ENCODE peak calls at places on chromosomes 3 and 15, in nine cellular contexts. V is CD4-positive, alpha-beta memory T cell; L is neuronal stem cell; R is pancreas; Q is mucosa of descending colon; X is lower lobe of right lung; O is endothelial cell of umbilical vein; Z is CD8-positive, alpha-beta memory T cell; B is psoas muscle. G is an unnamed sample.
A peak's percentile ranks its signal among the peaks of the same experiment; 100 is the strongest.

GRCh38 chr3:113097821-113098516 is 107.2 kb downstream of the GTPBP8 start:
- DNase-seq in V (no peak), L (no peak), R (no peak), Q (no peak), X (no peak), O (no peak), Z (no peak), B (no peak), G (no peak)

GRCh38 chr15:41634072-41634628 is 26.1 kb upstream of the MGA start:
- DNase-seq in V (no peak), L (no peak), R (no peak), Q (no peak), X (no peak), O (no peak), Z (no peak), B (no peak), G (no peak)

GRCh38 chr15:89165677-89166076 is 55.7 kb downstream of the RLBP1 start:
- DNase-seq in V (no peak), L (no peak), R (no peak), Q (no peak), X (no peak), O (peak; percentile 48), Z (no peak), B (no peak), G (no peak)

GRCh38 chr3:79490165-79491028 is 277.4 kb downstream of the ROBO1 start:
- DNase-seq in V (no peak), L (peak; percentile 3), R (peak; percentile 75), Q (peak; percentile 23), X (peak; percentile 52), O (peak; percentile 48), Z (no peak), B (peak; percentile 30), G (no peak)

GRCh38 chr3:42843730-42844713 is 31.7 kb downstream of the CYP8B1 start:
- DNase-seq in V (no peak), L (no peak), R (peak; percentile 28), Q (no peak), X (no peak), O (no peak), Z (no peak), B (no peak), G (no peak)

GRCh38 chr3:138317687-138318086 is 12.0 kb downstream of the NME9 start:
- DNase-seq in V (no peak), L (no peak), R (no peak), Q (no peak), X (no peak), O (no peak), Z (no peak), B (peak; percentile 41), G (no peak)

GRCh38 chr3:136343873-136344281 is 93.7 kb downstream of the PCCB start:
- DNase-seq in V (no peak), L (no peak), R (peak; percentile 84), Q (peak; percentile 88), X (peak; percentile 81), O (peak; percentile 91), Z (no peak), B (peak; percentile 90), G (no peak)

GRCh38 chr3:134232146-134232545 is 18.5 kb downstream of the RYK start:
- DNase-seq in V (no peak), L (no peak), R (no peak), Q (no peak), X (no peak), O (no peak), Z (no peak), B (no peak), G (no peak)

GRCh38 chr15:44718927-44719292 is 7.6 kb downstream of the B2M start:
- DNase-seq in V (no peak), L (no peak), R (no peak), Q (no peak), X (no peak), O (no peak), Z (no peak), B (no peak), G (no peak)

GRCh38 chr3:65402597-65402996 is 636.1 kb downstream of the MAGI1 start:
- DNase-seq in V (no peak), L (no peak), R (no peak), Q (no peak), X (no peak), O (no peak), Z (no peak), B (peak; percentile 61), G (no peak)

GRCh38 chr3:56989434-56990294 is 70.8 kb upstream of the SPATA12 start:
- DNase-seq in V (no peak), L (no peak), R (no peak), Q (peak; percentile 35), X (no peak), O (no peak), Z (no peak), B (peak; percentile 52), G (no peak)

GRCh38 chr15:100338971-100339444 is 2.8 kb downstream of the ADAMTS17 start:
- DNase-seq in V (peak; percentile 73), L (peak; percentile 53), R (peak; percentile 62), Q (peak; percentile 65), X (no peak), O (peak; percentile 24), Z (peak; percentile 46), B (peak; percentile 49), G (no peak)

GRCh38 chr15:89781055-89781454 is 4.9 kb downstream of the MESP2 start:
- DNase-seq in V (no peak), L (no peak), R (no peak), Q (peak; percentile 77), X (no peak), O (no peak), Z (no peak), B (no peak), G (no peak)

GRCh38 chr15:90376789-90377188 is 11.3 kb upstream of the IQGAP1 start:
- DNase-seq in V (peak; percentile 80), L (no peak), R (no peak), Q (no peak), X (no peak), O (peak; percentile 72), Z (peak; percentile 60), B (no peak), G (no peak)

GRCh38 chr3:53850895-53851294 is 4.5 kb downstream of the IL17RB start:
- DNase-seq in V (no peak), L (no peak), R (peak; percentile 73), Q (no peak), X (no peak), O (peak; percentile 9), Z (no peak), B (no peak), G (no peak)

GRCh38 chr3:84724877-84725276 is 233.9 kb upstream of the CADM2 start:
- DNase-seq in V (no peak), L (no peak), R (no peak), Q (no peak), X (no peak), O (no peak), Z (no peak), B (no peak), G (no peak)

DNA sequence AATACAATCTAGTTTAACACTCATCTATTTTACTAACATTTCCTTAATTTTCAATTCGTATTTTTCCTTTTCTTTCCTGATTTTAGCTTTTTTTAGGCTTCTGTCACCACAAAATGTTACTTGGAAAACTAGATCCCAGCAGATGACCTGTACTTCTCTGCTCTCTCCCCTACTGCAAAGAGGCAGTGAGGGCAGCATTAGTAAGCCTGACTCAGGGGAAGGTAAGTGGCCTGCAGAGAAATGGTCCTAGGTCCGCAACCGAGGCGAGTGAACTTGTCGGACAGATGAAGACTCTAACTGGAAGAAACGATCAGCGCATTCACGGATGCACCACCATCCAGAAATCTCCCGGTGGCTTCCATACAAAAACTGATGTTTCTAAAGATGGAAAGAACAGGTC is 20.4 kb downstream of the TMEM43 start:
- DNase-seq in V (no peak), L (no peak), R (no peak), Q (no peak), X (no peak), O (peak; percentile 57), Z (no peak), B (no peak), G (no peak)
- H3K4me1 ChIP-seq in V (peaks cover 60% of the 10 kb centered on the region), L (peaks cover 7% of the 10 kb centered on the region), R (peaks cover 13% of the 10 kb centered on the region), Q (peaks cover 11% of the 10 kb centered on the region), X (peaks cover 58% of the 10 kb centered on the region), O (peaks cover 41% of the 10 kb centered on the region), Z (peaks cover 54% of the 10 kb centered on the region), B (peaks cover 33% of the 10 kb centered on the region), G (peaks cover 16% of the 10 kb centered on the region)

DNA sequence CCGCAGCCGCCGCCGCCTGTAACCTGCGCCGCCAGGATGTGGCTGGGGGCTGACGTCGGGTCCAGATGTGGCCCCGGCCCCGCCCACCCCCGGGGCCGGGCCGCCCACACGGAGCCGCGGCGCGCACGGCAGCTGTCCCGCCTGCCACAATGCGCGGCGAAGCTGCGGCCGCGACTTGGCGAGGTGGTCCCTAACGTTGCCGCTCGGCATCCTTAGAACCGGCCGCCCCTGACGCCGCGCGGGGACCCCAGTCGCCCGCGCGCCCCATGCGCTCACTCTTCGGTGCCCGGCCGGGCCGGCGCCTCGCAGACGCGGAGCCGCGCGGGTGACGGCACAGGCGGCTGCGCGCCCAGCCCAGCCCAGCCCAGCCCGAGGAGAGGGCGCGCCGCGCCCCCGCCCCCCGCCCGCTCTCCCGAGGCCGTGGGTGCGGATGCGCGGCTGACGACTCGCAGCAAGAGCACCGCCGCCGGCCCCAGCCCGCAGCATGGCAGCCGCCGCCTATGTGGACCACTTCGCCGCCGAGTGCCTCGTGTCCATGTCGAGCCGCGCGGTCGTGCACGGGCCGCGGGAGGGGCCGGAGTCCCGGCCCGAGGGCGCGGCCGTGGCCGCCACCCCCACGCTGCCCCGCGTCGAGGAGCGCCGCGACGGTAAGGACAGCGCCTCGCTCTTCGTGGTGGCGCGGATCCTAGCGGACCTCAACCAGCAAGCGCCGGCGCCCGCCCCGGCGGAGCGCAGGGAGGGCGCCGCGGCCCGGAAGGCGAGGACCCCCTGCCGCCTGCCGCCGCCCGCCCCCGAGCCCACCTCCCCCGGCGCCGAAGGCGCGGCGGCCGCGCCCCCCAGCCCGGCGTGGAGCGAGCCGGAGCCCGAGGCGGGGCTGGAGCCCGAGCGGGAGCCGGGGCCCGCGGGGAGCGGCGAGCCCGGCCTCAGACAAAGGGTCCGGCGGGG is at the start of gene KLF13:
- DNase-seq in V (peak; percentile 84), L (no peak), R (peak; percentile 75), Q (no peak), X (peak; percentile 85), O (no peak), Z (no peak), B (peak; percentile 59), G (no peak)
- H3K4me1 ChIP-seq in V (peaks cover 51% of the 10 kb centered on the region), L (peaks cover 6% of the 10 kb centered on the region), R (peaks cover 18% of the 10 kb centered on the region), Q (peaks cover 19% of the 10 kb centered on the region), X (peaks cover 48% of the 10 kb centered on the region), O (peaks cover 8% of the 10 kb centered on the region), Z (peaks cover 43% of the 10 kb centered on the region), B (peaks cover 38% of the 10 kb centered on the region), G (peaks cover 41% of the 10 kb centered on the region)

GRCh38 chr3:30290479-30290878 is 315.9 kb upstream of the TGFBR2 start:
- DNase-seq in V (no peak), L (no peak), R (peak; percentile 15), Q (peak; percentile 31), X (peak; percentile 31), O (no peak), Z (no peak), B (no peak), G (no peak)
- H3K4me1 ChIP-seq in V (peaks cover 10% of the 10 kb centered on the region), L (peaks cover 13% of the 10 kb centered on the region), R (peaks cover 23% of the 10 kb centered on the region), Q (peaks cover 6% of the 10 kb centered on the region), X (peaks cover 30% of the 10 kb centered on the region), O (peaks cover 81% of the 10 kb centered on the region), Z (peaks cover 6% of the 10 kb centered on the region), B (peaks cover 22% of the 10 kb centered on the region), G (no peaks in the 10 kb centered on the region)

DNA sequence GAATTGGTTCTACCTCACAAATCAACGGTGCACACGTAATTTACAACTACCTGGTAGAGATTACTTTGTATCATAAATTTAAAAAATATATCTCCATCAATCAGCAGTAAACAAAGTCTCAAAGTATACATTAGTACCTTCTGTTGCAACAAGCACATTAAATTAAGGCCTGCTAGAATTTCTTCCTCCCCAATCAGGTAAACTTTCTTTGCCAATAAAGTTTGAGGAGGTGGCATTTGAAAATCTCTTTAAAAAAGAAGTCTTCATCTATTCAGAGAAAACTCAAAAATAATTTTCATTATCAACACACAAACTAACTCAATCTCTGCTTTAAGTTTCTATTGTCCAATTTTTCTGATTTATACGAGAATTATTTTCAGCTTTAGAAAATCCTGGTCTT is 4.4 kb downstream of the CCNL1 start:
- DNase-seq in V (no peak), L (no peak), R (no peak), Q (no peak), X (no peak), O (no peak), Z (no peak), B (no peak), G (no peak)
- H3K4me1 ChIP-seq in V (peaks cover 71% of the 10 kb centered on the region), L (peaks cover 4% of the 10 kb centered on the region), R (peaks cover 53% of the 10 kb centered on the region), Q (peaks cover 38% of the 10 kb centered on the region), X (peaks cover 71% of the 10 kb centered on the region), O (peaks cover 43% of the 10 kb centered on the region), Z (peaks cover 60% of the 10 kb centered on the region), B (peaks cover 56% of the 10 kb centered on the region), G (peaks cover 7% of the 10 kb centered on the region)